ENCODE peak calls at places on chromosomes 12 and 14, in nine cellular contexts. J is suprapubic skin, L is adrenal gland, V is endothelial cell of umbilical vein, T is testis, P is uterus, F is ovary, I is IMR-90, X is GM12878. G is an unnamed sample.

GRCh38 chr14:54839681-54840080 is 62.9 kb downstream of the GCH1 start:
- DNase-seq in J (no peak), I (no peak), V (no peak), P (peak; percentile 53), L (no peak), F (no peak), T (peak; percentile 30), X (no peak), G (no peak)

GRCh38 chr12:118059645-118060275 is 1.2 kb downstream of the WSB2 start:
- DNase-seq in J (no peak), T (no peak), L (no peak), P (no peak), V (peak; percentile 55), X (no peak), F (no peak), I (peak; percentile 22), G (no peak)

GRCh38 chr14:61319086-61319485 is 2.3 kb upstream of the PRKCH start:
- DNase-seq in X (no peak), I (no peak), F (no peak), V (no peak), P (no peak), J (no peak), T (no peak), L (no peak), G (no peak)

GRCh38 chr14:35390577-35391387 is 13.8 kb downstream of the NFKBIA start:
- DNase-seq in J (no peak), P (no peak), X (no peak), I (no peak), V (no peak), T (no peak), L (peak; percentile 11), F (peak; percentile 32), G (no peak)

GRCh38 chr12:58309806-58310205 is 368.4 kb downstream of the ATP23 start:
- DNase-seq in T (no peak), X (no peak), P (no peak), J (no peak), L (no peak), I (no peak), V (no peak), F (no peak), G (no peak)

GRCh38 chr12:94516985-94517384 is 57.3 kb upstream of the CEP83 start:
- DNase-seq in X (no peak), F (no peak), J (no peak), V (no peak), T (no peak), I (peak; percentile 39), P (no peak), L (no peak), G (no peak)

GRCh38 chr14:101440511-101440910 is 120.8 kb upstream of the DIO3 start:
- DNase-seq in F (no peak), P (no peak), J (no peak), V (no peak), T (no peak), X (no peak), L (no peak), I (no peak), G (no peak)

GRCh38 chr12:53803194-53803593 is 51.4 kb upstream of the CISTR start:
- DNase-seq in F (no peak), I (no peak), T (no peak), X (no peak), P (no peak), L (no peak), V (no peak), J (no peak), G (no peak)

GRCh38 chr12:63319936-63320633 is 169.1 kb upstream of the AVPR1A start:
- DNase-seq in P (no peak), V (no peak), L (no peak), J (no peak), X (no peak), F (no peak), T (no peak), I (no peak), G (no peak)

GRCh38 chr12:9869307-9870161 is at the start of gene CLEC2B:
- DNase-seq in P (no peak), J (no peak), X (peak; percentile 40), V (peak; percentile 92), I (peak; percentile 85), L (no peak), F (no peak), T (no peak), G (no peak)

GRCh38 chr12:51883998-51884675 is 3.8 kb upstream of the ANKRD33 start:
- DNase-seq in F (no peak), J (no peak), T (no peak), P (no peak), I (no peak), V (no peak), X (no peak), L (no peak), G (no peak)

GRCh38 chr12:127175361-127175760 is 1091.6 kb upstream of the TMEM132C start:
- DNase-seq in T (no peak), J (no peak), L (no peak), I (no peak), F (no peak), X (no peak), V (no peak), P (no peak), G (no peak)

GRCh38 chr12:52312086-52312485 is 9.1 kb downstream of the KRT83 start:
- DNase-seq in X (no peak), V (no peak), T (no peak), J (peak; percentile 38), L (no peak), I (no peak), P (no peak), F (no peak), G (no peak)

GRCh38 chr14:26872930-26873470 is 275.2 kb upstream of the NOVA1 start:
- DNase-seq in T (no peak), J (no peak), X (no peak), L (no peak), P (peak; percentile 23), V (no peak), F (no peak), I (no peak), G (no peak)

GRCh38 chr14:69999246-69999645 is 120.0 kb downstream of the SMOC1 start:
- DNase-seq in I (peak; percentile 100), J (no peak), P (no peak), T (no peak), L (no peak), V (peak; percentile 77), F (no peak), X (no peak), G (no peak)

GRCh38 chr12:31353730-31354708 is 28.1 kb upstream of the SINHCAF start:
- DNase-seq in I (no peak), P (no peak), T (no peak), F (no peak), J (no peak), X (no peak), V (no peak), L (no peak), G (no peak)

GRCh38 chr14:103727313-103728000 is 11.8 kb downstream of the ZFYVE21 start:
- DNase-seq in F (peak; percentile 37), V (no peak), J (no peak), L (no peak), X (no peak), P (no peak), I (no peak), T (no peak), G (no peak)

GRCh38 chr12:30440826-30441602 is 254.7 kb downstream of the IPO8 start:
- DNase-seq in V (peak; percentile 26), I (peak; percentile 27), F (no peak), L (no peak), X (no peak), J (no peak), P (no peak), T (peak; percentile 20), G (no peak)

GRCh38 chr14:96153003-96153402 is 51.6 kb upstream of the BDKRB2 start:
- DNase-seq in V (no peak), J (no peak), P (no peak), L (no peak), X (no peak), F (no peak), I (no peak), T (no peak), G (no peak)

DNA sequence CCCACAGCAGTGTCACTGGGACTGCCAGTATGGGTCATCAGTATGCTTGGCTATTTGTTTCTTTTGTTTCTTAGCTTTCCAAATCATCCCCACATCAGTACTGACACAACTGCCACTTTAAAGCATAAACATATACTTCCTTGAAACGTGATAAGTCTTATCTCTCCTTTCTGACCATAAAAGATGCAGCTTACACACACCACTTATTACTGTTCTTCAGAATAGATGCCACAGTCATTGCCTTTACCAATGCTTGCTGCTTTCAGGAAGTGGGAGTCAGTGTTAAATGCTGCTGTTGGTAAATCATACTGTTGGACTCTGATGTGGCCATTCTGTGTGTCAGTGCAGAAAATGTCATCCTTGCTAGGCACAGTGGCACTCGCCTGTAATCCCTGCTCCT is 18.5 kb upstream of the GARIN2 start:
- DNase-seq in J (no peak), F (no peak), I (peak; percentile 39), P (no peak), V (no peak), L (no peak), T (no peak), X (no peak), G (no peak)
- H3K27me3 ChIP-seq in J (no peaks in the 10 kb centered on the region), F (no peaks in the 10 kb centered on the region), I (no peaks in the 10 kb centered on the region), P (no peaks in the 10 kb centered on the region), V (no peaks in the 10 kb centered on the region), L (no peaks in the 10 kb centered on the region), T (no peaks in the 10 kb centered on the region), X (no peaks in the 10 kb centered on the region), G (no peaks in the 10 kb centered on the region)

GRCh38 chr12:91381309-91381804 is 198.7 kb upstream of the DCN start:
- DNase-seq in X (peak; percentile 20), V (peak; percentile 95), L (peak; percentile 68), P (peak; percentile 38), F (peak; percentile 36), I (peak; percentile 86), T (peak; percentile 78), J (no peak), G (no peak)
- TF ChIP-seq POLR2A in X (no peak), V (no peak), L (no peak), P (peak; percentile 23), F (no peak), I (no peak), T (no peak), J (no peak), G (no peak)

DNA sequence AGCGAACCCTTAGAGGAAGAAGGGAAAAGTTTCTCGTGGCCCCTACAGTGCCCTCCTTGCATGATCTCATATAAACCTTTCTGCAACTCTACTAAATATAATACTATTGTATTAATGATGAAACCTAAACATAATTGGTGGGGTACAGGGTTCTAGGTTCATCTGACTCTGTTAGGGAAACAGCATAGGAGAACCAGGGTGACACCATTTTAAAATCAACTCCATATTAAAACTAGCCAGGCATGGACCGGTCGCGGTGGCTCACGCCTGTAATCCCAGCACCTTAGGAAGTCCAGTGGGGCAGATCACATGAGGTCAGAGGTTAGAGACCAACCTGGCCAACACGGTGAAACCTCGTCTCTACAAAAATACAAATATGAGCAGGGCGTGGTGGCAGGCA is 15.0 kb upstream of the RND1 start:
- DNase-seq in F (no peak), V (no peak), L (no peak), J (no peak), I (no peak), T (no peak), X (no peak), P (no peak), G (no peak)
- H3K27me3 ChIP-seq in F (no peaks in the 10 kb centered on the region), V (no peaks in the 10 kb centered on the region), L (no peaks in the 10 kb centered on the region), J (peaks cover 20% of the 10 kb centered on the region), I (peaks cover 10% of the 10 kb centered on the region), T (no peaks in the 10 kb centered on the region), X (peaks cover 12% of the 10 kb centered on the region), P (no peaks in the 10 kb centered on the region), G (no peaks in the 10 kb centered on the region)

DNA sequence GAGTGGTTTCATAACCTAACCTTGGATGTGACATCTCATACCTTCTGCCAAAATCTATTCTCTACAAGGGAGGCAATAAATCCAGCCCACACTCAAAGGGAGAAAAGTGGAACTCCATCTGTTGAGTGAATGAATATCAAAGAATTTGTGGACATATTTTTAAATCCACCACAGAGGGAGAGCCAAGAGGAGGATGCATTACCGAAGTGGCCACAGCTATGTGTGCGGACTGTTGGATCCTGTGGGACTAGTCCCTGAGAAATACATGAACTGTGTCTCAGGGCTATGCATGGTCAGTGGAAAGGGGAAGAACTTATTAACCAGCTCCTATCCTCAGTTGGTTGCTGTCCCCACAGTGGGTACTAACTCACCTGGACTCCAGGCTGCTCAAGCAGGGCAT is 273.8 kb downstream of the NUAK1 start:
- DNase-seq in V (no peak), T (no peak), J (no peak), P (no peak), I (no peak), X (no peak), F (no peak), L (no peak), G (no peak)
- TF ChIP-seq POLR2A in V (no peak), T (no peak), J (no peak), P (no peak), I (no peak), X (no peak), F (no peak), L (no peak), G (no peak)

G was measured in vagina.